ENCODE peak calls at places on chromosomes 2 and 18, in ten cellular contexts. W, A, Q, E, S, C, I, B, F and V are unnamed samples.

GRCh38 chr2:160389875-160390274 is 103.7 kb downstream of the RBMS1 start:
- DNase-seq in W (no peak), A (no peak), Q (no peak), E (no peak), S (no peak), C (no peak), I (no peak), B (no peak), F (peak; percentile 61), V (no peak)

GRCh38 chr18:62028715-62029114 is 135.9 kb upstream of the RNF152 start:
- DNase-seq in W (no peak), A (no peak), Q (no peak), E (no peak), S (no peak), C (no peak), I (no peak), B (no peak), F (no peak), V (no peak)

GRCh38 chr2:36357506-36358316 is 2.1 kb downstream of the CRIM1 start:
- DNase-seq in W (no peak), A (peak; percentile 58), Q (no peak), E (peak; percentile 68), S (no peak), C (peak; percentile 83), I (no peak), B (no peak), F (peak; percentile 84), V (peak; percentile 89)

GRCh38 chr2:96098900-96099590 is 17.3 kb downstream of the ADRA2B start:
- DNase-seq in W (peak; percentile 7), A (peak; percentile 28), Q (no peak), E (peak; percentile 44), S (peak; percentile 23), C (peak; percentile 68), I (peak; percentile 46), B (no peak), F (no peak), V (no peak)

GRCh38 chr18:79485788-79486355 is 90.1 kb downstream of the NFATC1 start:
- DNase-seq in W (no peak), A (no peak), Q (no peak), E (peak; percentile 31), S (no peak), C (peak; percentile 67), I (no peak), B (no peak), F (no peak), V (no peak)

GRCh38 chr2:239791727-239792648 is 233.2 kb downstream of the NDUFA10 start:
- DNase-seq in W (no peak), A (peak; percentile 18), Q (no peak), E (no peak), S (peak; percentile 20), C (peak; percentile 46), I (no peak), B (no peak), F (no peak), V (no peak)

GRCh38 chr2:238945433-238946150 is 97.7 kb downstream of the TWIST2 start:
- DNase-seq in W (no peak), A (peak; percentile 88), Q (peak; percentile 32), E (peak; percentile 57), S (peak; percentile 43), C (peak; percentile 86), I (peak; percentile 77), B (no peak), F (no peak), V (no peak)

GRCh38 chr2:35468271-35468670 is 887.3 kb upstream of the CRIM1 start:
- DNase-seq in W (no peak), A (no peak), Q (no peak), E (no peak), S (no peak), C (no peak), I (no peak), B (no peak), F (no peak), V (no peak)

GRCh38 chr18:13725566-13726227 is 661 bp downstream of the FAM210A start:
- DNase-seq in W (no peak), A (no peak), Q (no peak), E (no peak), S (no peak), C (no peak), I (no peak), B (peak; percentile 25), F (peak; percentile 41), V (no peak)

GRCh38 chr2:28982381-28982950 is 1.4 kb downstream of the TOGARAM2 start:
- DNase-seq in W (no peak), A (no peak), Q (no peak), E (no peak), S (no peak), C (no peak), I (no peak), B (no peak), F (no peak), V (no peak)

GRCh38 chr18:34957119-34957863 is 83.9 kb upstream of the MAPRE2 start:
- DNase-seq in W (no peak), A (no peak), Q (no peak), E (no peak), S (no peak), C (no peak), I (no peak), B (no peak), F (no peak), V (no peak)

DNA sequence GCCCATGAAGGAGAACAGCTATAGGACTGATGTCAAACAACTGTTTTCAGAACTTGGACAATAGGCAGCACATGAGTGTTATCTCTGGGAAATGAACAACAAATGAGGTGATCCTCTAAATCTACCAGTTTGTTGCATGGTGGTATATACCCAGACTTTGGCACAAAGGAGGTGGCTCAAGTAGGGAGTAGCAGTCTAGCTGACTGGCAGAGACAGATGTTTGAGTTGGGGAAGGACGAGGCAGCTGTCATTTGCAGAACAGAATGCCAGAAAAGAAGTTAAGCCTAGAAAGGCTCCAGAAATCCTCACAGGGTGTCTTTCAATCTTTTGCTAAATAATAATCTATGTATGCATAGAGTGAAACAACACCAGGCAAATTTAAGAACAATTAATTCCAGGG is 47.4 kb downstream of the RPE start:
- DNase-seq in W (no peak), A (no peak), Q (no peak), E (no peak), S (no peak), C (no peak), I (no peak), B (no peak), F (no peak), V (no peak)
- H3K27ac ChIP-seq in W (no peak overlapping the region), A (no peak overlapping the region), Q (no peak overlapping the region), E (no peak overlapping the region), S (no peak overlapping the region), C (no peak overlapping the region), I (no peak overlapping the region), B (no peak overlapping the region), F (no peak overlapping the region), V (no peak overlapping the region)

GRCh38 chr2:46569766-46570165 is 90.4 kb downstream of the TMEM247 start:
- DNase-seq in W (no peak), A (no peak), Q (no peak), E (no peak), S (no peak), C (no peak), I (no peak), B (no peak), F (no peak), V (no peak)
- H3K4me1 ChIP-seq in W (peaks cover 19% of the 10 kb centered on the region), A (no peaks in the 10 kb centered on the region), Q (peaks cover 31% of the 10 kb centered on the region), E (peaks cover 17% of the 10 kb centered on the region), S (peaks cover 19% of the 10 kb centered on the region), C (no peaks in the 10 kb centered on the region), I (peaks cover 17% of the 10 kb centered on the region), B (peaks cover 92% of the 10 kb centered on the region), F (no peaks in the 10 kb centered on the region), V (no peaks in the 10 kb centered on the region)

GRCh38 chr2:8538951-8539621 is 142.8 kb upstream of the ID2 start:
- DNase-seq in W (no peak), A (no peak), Q (no peak), E (no peak), S (peak; percentile 23), C (no peak), I (peak; percentile 63), B (no peak), F (no peak), V (no peak)

GRCh38 chr2:8538531-8538930 is 143.3 kb upstream of the ID2 start:
- DNase-seq in W (no peak), A (no peak), Q (no peak), E (no peak), S (peak; percentile 17), C (no peak), I (peak; percentile 63), B (no peak), F (no peak), V (no peak)

GRCh38 chr2:8540552-8541055 is 141.3 kb upstream of the ID2 start:
- DNase-seq in W (no peak), A (peak; percentile 8), Q (no peak), E (no peak), S (peak; percentile 16), C (no peak), I (no peak), B (no peak), F (no peak), V (no peak)

GRCh38 chr2:8541223-8541622 is 140.6 kb upstream of the ID2 start:
- DNase-seq in W (no peak), A (peak; percentile 14), Q (no peak), E (no peak), S (no peak), C (no peak), I (no peak), B (no peak), F (no peak), V (no peak)

DNA sequence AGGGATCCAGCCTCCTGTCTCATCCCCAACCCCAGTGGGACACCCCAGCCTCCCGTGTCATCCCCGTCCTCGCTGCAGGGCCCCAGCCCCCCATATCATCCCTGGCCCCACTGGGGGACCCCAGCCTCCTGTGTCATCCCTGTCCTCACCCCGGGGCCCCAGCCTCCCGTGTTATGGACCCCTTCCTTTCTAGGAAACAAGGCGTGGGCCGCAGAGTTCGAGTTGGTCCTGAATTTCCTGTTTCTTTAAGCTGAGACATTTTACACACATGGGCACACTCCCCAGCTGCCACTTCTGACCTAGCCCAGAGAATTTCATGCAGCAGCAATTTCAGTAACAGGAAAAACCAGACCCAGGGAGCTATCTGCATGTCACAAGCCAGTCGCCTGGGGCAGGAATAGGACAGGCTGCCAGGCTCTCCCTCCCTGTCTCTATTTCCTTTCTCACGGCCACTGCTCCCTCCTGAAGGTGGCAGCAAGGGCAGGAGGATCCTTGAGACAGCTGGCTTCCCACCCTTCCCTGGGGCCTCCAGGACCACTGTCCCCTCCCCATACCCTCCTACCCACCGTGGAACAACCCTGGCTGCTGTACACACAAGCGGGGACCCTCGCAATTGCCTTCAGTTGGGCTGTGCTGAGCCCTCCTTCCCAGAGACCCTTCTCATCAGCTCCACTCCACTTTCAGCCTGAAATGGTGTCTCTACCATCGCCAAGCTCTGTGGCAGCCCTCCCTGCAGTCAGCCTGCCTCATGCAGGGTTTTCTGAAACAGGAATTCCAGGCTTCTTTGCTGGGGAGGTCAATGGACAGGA is 141.9 kb upstream of the ID2 start:
- DNase-seq in W (no peak), A (peak; percentile 65), Q (no peak), E (no peak), S (peak; percentile 68), C (no peak), I (no peak), B (no peak), F (no peak), V (no peak)
- TF ChIP-seq CTCF in W (peak; percentile 13), A (peak; percentile 29), Q (no peak), E (no peak), S (no peak), C (no peak), I (no peak), B (no peak), F (no peak), V (no peak)

DNA sequence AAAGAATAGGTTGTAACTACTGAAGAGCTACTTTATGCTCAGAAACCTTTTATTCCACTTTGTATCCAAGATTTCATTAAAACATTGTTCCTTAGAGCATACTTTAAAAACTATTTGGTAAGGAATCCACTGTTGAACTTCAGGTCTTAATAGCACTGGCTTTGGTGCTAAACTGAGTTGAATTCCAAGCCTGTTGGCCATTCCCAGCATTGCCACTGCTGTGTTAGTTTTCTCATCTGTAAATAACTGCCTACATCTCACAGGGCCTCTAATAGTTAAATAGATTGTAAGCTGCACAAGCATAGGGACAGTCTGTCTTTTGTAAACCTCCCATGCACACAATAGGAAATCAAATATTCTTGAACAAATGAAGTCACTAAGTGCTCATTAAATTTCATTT is 86.6 kb downstream of the ORC4 start:
- DNase-seq in W (no peak), A (no peak), Q (no peak), E (no peak), S (no peak), C (no peak), I (no peak), B (no peak), F (no peak), V (no peak)
- H3K27ac ChIP-seq in W (no peak overlapping the region), A (no peak overlapping the region), Q (no peak overlapping the region), E (no peak overlapping the region), S (no peak overlapping the region), C (no peak overlapping the region), I (no peak overlapping the region), B (no peak overlapping the region), F (no peak overlapping the region), V (no peak overlapping the region)